ENCODE peak calls at places on chromosomes 13 and 19, in five cellular contexts. V is AG09319, E is neural progenitor cell, P is breast epithelium, C is mucosa of descending colon. Q is an unnamed sample.

GRCh38 chr13:25971499-25972145 is 80.2 kb downstream of the SHISA2 start:
- DNase-seq in V (no peak), C (no peak), P (no peak), E (peak), Q (no peak)

GRCh38 chr19:45645631-45646344 is 6.6 kb upstream of the EML2 start:
- DNase-seq in V (no peak), E (peak), P (peak), C (peak), Q (peak)

GRCh38 chr13:78608705-78609463 is 5.5 kb upstream of the POU4F1 start:
- DNase-seq in V (no peak), C (no peak), E (peak), P (no peak), Q (no peak)

GRCh38 chr19:15253076-15253475 is 20.8 kb upstream of the EPHX3 start:
- DNase-seq in C (no peak), E (no peak), V (no peak), P (no peak), Q (no peak)

GRCh38 chr19:10352764-10353671 is 13.6 kb upstream of the ICAM3 start:
- DNase-seq in E (peak), C (peak), P (no peak), V (no peak), Q (no peak)

GRCh38 chr19:50356691-50357177 is 8.7 kb downstream of the NAPSA start:
- DNase-seq in P (no peak), C (no peak), V (no peak), E (no peak), Q (no peak)

GRCh38 chr19:19460761-19461265 is 54.5 kb downstream of the TSSK6 start:
- DNase-seq in P (no peak), V (no peak), E (peak), C (peak), Q (no peak)

GRCh38 chr19:55253842-55254624 is 4.8 kb downstream of the PPP6R1 start:
- DNase-seq in C (peak), P (no peak), V (no peak), E (no peak), Q (no peak)

GRCh38 chr13:97411894-97412460 is 22.0 kb upstream of the RAP2A start:
- DNase-seq in E (no peak), C (no peak), P (no peak), V (no peak), Q (no peak)

GRCh38 chr13:112220296-112220875 is 153.4 kb downstream of the SOX1 start:
- DNase-seq in C (no peak), E (no peak), P (no peak), V (no peak), Q (no peak)
- TF ChIP-seq CTCF in C (no peak), E (no peak), P (no peak), V (no peak), Q (no peak)

GRCh38 chr19:33997690-33998089 is 174.6 kb upstream of the LSM14A start:
- DNase-seq in P (no peak), V (no peak), E (no peak), C (no peak), Q (no peak)
- TF ChIP-seq CTCF in P (no peak), V (no peak), E (peak), C (no peak), Q (no peak)

GRCh38 chr19:35607661-35608060 is 4.9 kb upstream of the HAUS5 start:
- DNase-seq in V (no peak), P (no peak), E (no peak), C (no peak), Q (no peak)

GRCh38 chr19:35608250-35608649 is 4.3 kb upstream of the HAUS5 start:
- DNase-seq in E (no peak), P (no peak), C (no peak), V (no peak), Q (no peak)

GRCh38 chr19:35612224-35612558 is 344 bp upstream of the HAUS5 start:
- DNase-seq in P (no peak), C (no peak), E (no peak), V (no peak), Q (no peak)

GRCh38 chr19:35612559-35613321 is at the start of gene HAUS5:
- DNase-seq in C (peak), P (peak), V (peak), E (peak), Q (peak)

GRCh38 chr19:35609881-35610353 is 2.6 kb upstream of the HAUS5 start:
- DNase-seq in P (no peak), V (no peak), E (no peak), C (no peak), Q (no peak)
- TF ChIP-seq CTCF in P (no peak), V (no peak), E (no peak), C (no peak), Q (no peak)

GRCh38 chr19:52943134-52943883 is 19.4 kb downstream of the ZNF816 start:
- DNase-seq in E (no peak), C (no peak), P (no peak), V (no peak), Q (no peak)

GRCh38 chr19:52943884-52944643 is 18.6 kb downstream of the ZNF816 start:
- DNase-seq in C (no peak), P (no peak), E (no peak), V (no peak), Q (no peak)

GRCh38 chr19:52946322-52947310 is 16.1 kb downstream of the ZNF816 start:
- DNase-seq in P (no peak), E (peak), C (peak), V (no peak), Q (no peak)

GRCh38 chr19:52948025-52948770 is 14.5 kb downstream of the ZNF816 start:
- DNase-seq in C (no peak), P (no peak), V (no peak), E (no peak), Q (no peak)

DNA sequence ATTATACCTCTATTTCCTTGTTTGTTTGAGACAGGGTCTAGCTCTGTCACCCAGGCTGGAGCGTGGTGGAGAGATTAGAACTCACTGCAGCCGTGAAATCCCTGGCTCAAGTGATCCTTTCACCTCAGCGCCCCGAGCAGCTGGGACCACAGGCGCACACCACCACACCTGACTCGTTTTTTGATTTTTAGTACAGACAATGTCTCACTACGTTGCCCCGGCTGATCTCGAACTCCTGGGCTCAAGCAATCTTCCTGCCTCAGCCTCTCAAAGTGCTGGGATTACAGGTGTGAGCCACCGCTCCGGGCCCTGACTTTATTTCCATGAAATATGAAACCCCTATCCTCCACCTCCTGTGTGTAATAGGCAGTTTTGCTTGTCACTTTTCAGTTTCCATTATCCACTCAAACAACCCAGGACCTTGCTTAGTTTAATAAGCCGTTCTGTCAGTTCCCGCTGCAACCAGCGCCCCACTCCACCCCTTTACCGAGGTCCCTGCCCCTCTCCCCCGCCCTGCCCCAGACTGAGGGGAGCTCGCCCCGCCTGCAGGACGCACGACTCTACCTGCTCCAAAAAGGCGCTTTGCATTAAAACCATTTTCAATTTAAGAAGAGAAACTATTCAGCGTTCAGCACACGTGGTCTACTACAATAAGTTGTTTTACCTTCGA is 16.9 kb downstream of the ZNF816 start:
- DNase-seq in C (no peak), V (no peak), P (no peak), E (no peak), Q (no peak)
- TF ChIP-seq CTCF in C (no peak), V (no peak), P (no peak), E (no peak), Q (no peak)

DNA sequence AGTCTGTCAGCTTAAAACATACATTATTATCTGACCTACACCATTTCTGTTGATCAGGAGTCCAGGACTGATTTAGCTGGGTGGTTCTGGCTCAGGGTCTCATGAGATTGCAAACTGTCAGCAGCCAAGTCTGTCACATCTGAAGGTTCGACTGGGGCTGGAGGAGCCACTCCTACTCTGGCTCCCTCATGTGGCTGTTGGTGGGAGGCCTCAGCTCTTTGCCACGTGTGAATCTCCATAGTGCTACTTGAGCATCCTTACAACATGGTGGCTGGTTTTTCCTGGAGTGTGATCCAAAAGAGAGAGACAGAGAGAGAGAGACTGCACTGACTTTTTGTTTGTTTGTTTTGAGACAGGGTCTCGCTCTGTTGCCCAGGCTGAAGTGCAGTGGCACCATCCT is 63.6 kb upstream of the NFIC start:
- DNase-seq in E (no peak), V (no peak), C (peak), P (no peak), Q (no peak)
- TF ChIP-seq CTCF in E (peak), V (no peak), C (no peak), P (no peak), Q (no peak)

GRCh38 chr19:40567040-40567749 is 9.5 kb upstream of the SHKBP1 start:
- DNase-seq in C (no peak), P (no peak), V (no peak), E (peak), Q (no peak)
- TF ChIP-seq CTCF in C (no peak), P (no peak), V (no peak), E (no peak), Q (no peak)

GRCh38 chr19:6556043-6556449 is 25.2 kb downstream of the TNFSF9 start:
- DNase-seq in C (no peak), V (no peak), P (no peak), E (no peak), Q (no peak)

GRCh38 chr19:6556480-6556879 is 25.7 kb downstream of the TNFSF9 start:
- DNase-seq in V (no peak), C (no peak), P (no peak), E (no peak), Q (no peak)

GRCh38 chr19:6551091-6551490 is 20.3 kb downstream of the TNFSF9 start:
- DNase-seq in E (no peak), C (no peak), P (no peak), V (no peak), Q (no peak)

DNA sequence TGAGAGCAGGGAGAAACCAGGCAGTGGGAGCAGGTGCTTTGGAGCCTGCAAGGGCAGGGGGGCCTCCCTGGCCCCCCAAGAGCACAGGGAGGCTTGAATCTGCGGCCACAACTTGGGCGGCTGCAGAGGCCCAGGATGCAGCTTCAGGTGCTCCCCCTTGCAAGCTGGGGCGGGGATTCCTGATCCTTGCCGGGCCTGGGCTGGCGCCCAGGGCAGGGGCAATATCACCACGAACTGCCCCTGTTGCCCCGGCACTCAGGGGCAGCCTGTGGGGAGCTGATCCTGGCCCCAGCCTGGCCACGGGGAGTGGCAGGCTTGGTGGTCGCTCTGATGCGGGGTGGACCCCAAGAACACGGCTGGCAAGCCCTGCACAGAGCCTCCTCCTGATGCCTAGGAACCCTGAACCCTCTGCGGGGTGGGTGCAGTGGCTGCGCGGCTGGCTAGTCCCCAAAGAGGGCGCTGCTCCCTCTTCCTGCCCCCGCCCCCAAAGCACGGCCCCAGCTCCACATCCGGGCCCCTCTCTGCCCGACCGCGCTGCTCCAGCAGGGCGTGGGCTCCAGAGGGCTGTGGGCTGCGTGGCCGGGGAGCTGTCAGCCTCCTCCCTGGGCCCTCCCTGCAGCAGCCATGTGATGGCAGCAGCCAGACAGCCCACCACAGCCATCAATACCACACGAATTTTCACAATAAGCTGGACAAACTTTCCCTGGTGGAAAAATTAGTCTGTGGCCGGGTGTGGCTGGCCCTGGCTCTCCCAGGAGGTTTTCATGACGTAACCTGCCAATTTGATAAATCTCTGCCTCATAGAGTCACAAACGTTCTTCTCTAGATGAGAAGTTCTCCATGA is 21.0 kb downstream of the TNFSF9 start:
- DNase-seq in V (no peak), P (no peak), E (peak), C (peak), Q (no peak)
- TF ChIP-seq CTCF in V (no peak), P (no peak), E (peak), C (no peak), Q (no peak)

Q was measured in mesothelial cell of epicardium.